ENCODE peak calls at places on chromosomes 4 and X, in five cellular contexts. One of them, this sample, is unnamed.

GRCh38 chr4:153634737-153635353 is 49.2 kb upstream of the TLR2 start:
- DNase-seq in H1: no peak
- DNase-seq in tibial nerve: no peak
- DNase-seq in suprapubic skin: no peak
- DNase-seq in sigmoid colon: no peak
- DNase-seq in this sample: no peak

GRCh38 chr4:84680956-84681355 is 98.0 kb downstream of the CDS1 start:
- DNase-seq in sigmoid colon: no peak
- DNase-seq in tibial nerve: no peak
- DNase-seq in suprapubic skin: no peak
- DNase-seq in H1: no peak
- DNase-seq in this sample: no peak

GRCh38 chrX:116239944-116240391 is 69.4 kb downstream of the AGTR2 start:
- DNase-seq in tibial nerve: no peak
- DNase-seq in sigmoid colon: no peak
- DNase-seq in suprapubic skin: no peak
- DNase-seq in H1: no peak
- DNase-seq in this sample: no peak

GRCh38 chrX:36898301-36898700 is 109.9 kb upstream of the FAM47C start:
- DNase-seq in suprapubic skin: no peak
- DNase-seq in tibial nerve: no peak
- DNase-seq in H1: no peak
- DNase-seq in sigmoid colon: no peak
- DNase-seq in this sample: no peak

GRCh38 chrX:50814701-50815476 is 895 bp upstream of the SHROOM4 start:
- DNase-seq in sigmoid colon: no peak
- DNase-seq in tibial nerve: no peak
- DNase-seq in suprapubic skin: no peak
- DNase-seq in H1: no peak
- DNase-seq in this sample: no peak

GRCh38 chr4:3404546-3404945 is 37.2 kb upstream of the HGFAC start:
- DNase-seq in suprapubic skin: no peak
- DNase-seq in sigmoid colon: peak
- DNase-seq in tibial nerve: no peak
- DNase-seq in H1: no peak
- DNase-seq in this sample: no peak

GRCh38 chr4:54091637-54092404 is 8.1 kb upstream of the GSX2 start:
- DNase-seq in tibial nerve: peak
- DNase-seq in sigmoid colon: peak
- DNase-seq in H1: no peak
- DNase-seq in suprapubic skin: peak
- DNase-seq in this sample: no peak

GRCh38 chrX:23228950-23229448 is 105.7 kb upstream of the PTCHD1 start:
- DNase-seq in H1: no peak
- DNase-seq in sigmoid colon: no peak
- DNase-seq in tibial nerve: no peak
- DNase-seq in suprapubic skin: no peak
- DNase-seq in this sample: no peak

GRCh38 chrX:85017721-85018120 is 14.0 kb downstream of the APOOL start:
- DNase-seq in sigmoid colon: no peak
- DNase-seq in tibial nerve: no peak
- DNase-seq in suprapubic skin: no peak
- DNase-seq in H1: no peak
- DNase-seq in this sample: no peak

GRCh38 chr4:44916406-44916805 is 190.1 kb upstream of the GNPDA2 start:
- DNase-seq in tibial nerve: no peak
- DNase-seq in sigmoid colon: no peak
- DNase-seq in suprapubic skin: no peak
- DNase-seq in H1: no peak
- DNase-seq in this sample: no peak

GRCh38 chr4:13306356-13306755 is 177.8 kb downstream of the RAB28 start:
- DNase-seq in tibial nerve: no peak
- DNase-seq in H1: no peak
- DNase-seq in sigmoid colon: no peak
- DNase-seq in suprapubic skin: no peak
- DNase-seq in this sample: no peak

GRCh38 chr4:137510866-137511265 is 21.4 kb downstream of the PCDH18 start:
- DNase-seq in H1: no peak
- DNase-seq in suprapubic skin: no peak
- DNase-seq in tibial nerve: no peak
- DNase-seq in sigmoid colon: no peak
- DNase-seq in this sample: no peak

GRCh38 chrX:104254442-104255115 is at the start of gene ESX1:
- DNase-seq in suprapubic skin: no peak
- DNase-seq in tibial nerve: no peak
- DNase-seq in sigmoid colon: no peak
- DNase-seq in H1: no peak
- DNase-seq in this sample: no peak

GRCh38 chrX:3504916-3505315 is 158.5 kb upstream of the MXRA5 start:
- DNase-seq in suprapubic skin: no peak
- DNase-seq in sigmoid colon: no peak
- DNase-seq in tibial nerve: no peak
- DNase-seq in H1: no peak
- DNase-seq in this sample: no peak

GRCh38 chr4:152398060-152398459 is 137.8 kb downstream of the FBXW7 start:
- DNase-seq in sigmoid colon: no peak
- DNase-seq in H1: no peak
- DNase-seq in suprapubic skin: no peak
- DNase-seq in tibial nerve: no peak
- DNase-seq in this sample: no peak

GRCh38 chrX:138191998-138192397 is 519.5 kb downstream of the FGF13 start:
- DNase-seq in tibial nerve: peak
- DNase-seq in sigmoid colon: no peak
- DNase-seq in H1: no peak
- DNase-seq in suprapubic skin: no peak
- DNase-seq in this sample: no peak

GRCh38 chr4:84492737-84493091 is 6.4 kb downstream of the NKX6-1 start:
- DNase-seq in suprapubic skin: no peak
- DNase-seq in sigmoid colon: no peak
- DNase-seq in H1: no peak
- DNase-seq in tibial nerve: no peak
- DNase-seq in this sample: no peak

GRCh38 chrX:41922125-41922521 is 1.2 kb downstream of the CASK start:
- DNase-seq in H1: no peak
- DNase-seq in sigmoid colon: no peak
- DNase-seq in suprapubic skin: no peak
- DNase-seq in tibial nerve: peak
- DNase-seq in this sample: no peak

GRCh38 chr4:152512483-152512882 is 23.4 kb downstream of the FBXW7 start:
- DNase-seq in H1: no peak
- DNase-seq in suprapubic skin: no peak
- DNase-seq in tibial nerve: no peak
- DNase-seq in sigmoid colon: no peak
- DNase-seq in this sample: no peak

GRCh38 chr4:179145746-179146530 is 1703.7 kb upstream of the AGA start:
- DNase-seq in suprapubic skin: no peak
- DNase-seq in tibial nerve: no peak
- DNase-seq in H1: no peak
- DNase-seq in sigmoid colon: no peak
- DNase-seq in this sample: no peak

GRCh38 chr4:7828011-7828720 is 111.5 kb downstream of the AFAP1 start:
- DNase-seq in H1: no peak
- DNase-seq in suprapubic skin: peak
- DNase-seq in sigmoid colon: peak
- DNase-seq in tibial nerve: peak
- DNase-seq in this sample: no peak

GRCh38 chrX:28649541-28649940 is 62.3 kb downstream of the IL1RAPL1 start:
- DNase-seq in sigmoid colon: no peak
- DNase-seq in suprapubic skin: no peak
- DNase-seq in H1: no peak
- DNase-seq in tibial nerve: no peak
- DNase-seq in this sample: no peak

GRCh38 chrX:85851418-85851817 is 195.9 kb downstream of the CHM start:
- DNase-seq in tibial nerve: no peak
- DNase-seq in H1: peak
- DNase-seq in sigmoid colon: no peak
- DNase-seq in suprapubic skin: no peak
- DNase-seq in this sample: no peak

GRCh38 chrX:123731987-123732678 is 719 bp downstream of the THOC2 start:
- DNase-seq in sigmoid colon: no peak
- DNase-seq in H1: no peak
- DNase-seq in tibial nerve: no peak
- DNase-seq in suprapubic skin: peak
- DNase-seq in this sample: no peak

GRCh38 chr4:97216031-97216430 is 927.2 kb downstream of the STPG2 start:
- DNase-seq in suprapubic skin: no peak
- DNase-seq in H1: no peak
- DNase-seq in tibial nerve: no peak
- DNase-seq in sigmoid colon: no peak
- DNase-seq in this sample: no peak

GRCh38 chr4:16123356-16124084 is 39.7 kb upstream of the PROM1 start:
- DNase-seq in sigmoid colon: no peak
- DNase-seq in suprapubic skin: no peak
- DNase-seq in tibial nerve: no peak
- DNase-seq in H1: no peak
- DNase-seq in this sample: no peak

GRCh38 chrX:139120760-139121159 is 409.2 kb upstream of the FGF13 start:
- DNase-seq in suprapubic skin: no peak
- DNase-seq in sigmoid colon: no peak
- DNase-seq in tibial nerve: no peak
- DNase-seq in H1: no peak
- DNase-seq in this sample: no peak

DNA sequence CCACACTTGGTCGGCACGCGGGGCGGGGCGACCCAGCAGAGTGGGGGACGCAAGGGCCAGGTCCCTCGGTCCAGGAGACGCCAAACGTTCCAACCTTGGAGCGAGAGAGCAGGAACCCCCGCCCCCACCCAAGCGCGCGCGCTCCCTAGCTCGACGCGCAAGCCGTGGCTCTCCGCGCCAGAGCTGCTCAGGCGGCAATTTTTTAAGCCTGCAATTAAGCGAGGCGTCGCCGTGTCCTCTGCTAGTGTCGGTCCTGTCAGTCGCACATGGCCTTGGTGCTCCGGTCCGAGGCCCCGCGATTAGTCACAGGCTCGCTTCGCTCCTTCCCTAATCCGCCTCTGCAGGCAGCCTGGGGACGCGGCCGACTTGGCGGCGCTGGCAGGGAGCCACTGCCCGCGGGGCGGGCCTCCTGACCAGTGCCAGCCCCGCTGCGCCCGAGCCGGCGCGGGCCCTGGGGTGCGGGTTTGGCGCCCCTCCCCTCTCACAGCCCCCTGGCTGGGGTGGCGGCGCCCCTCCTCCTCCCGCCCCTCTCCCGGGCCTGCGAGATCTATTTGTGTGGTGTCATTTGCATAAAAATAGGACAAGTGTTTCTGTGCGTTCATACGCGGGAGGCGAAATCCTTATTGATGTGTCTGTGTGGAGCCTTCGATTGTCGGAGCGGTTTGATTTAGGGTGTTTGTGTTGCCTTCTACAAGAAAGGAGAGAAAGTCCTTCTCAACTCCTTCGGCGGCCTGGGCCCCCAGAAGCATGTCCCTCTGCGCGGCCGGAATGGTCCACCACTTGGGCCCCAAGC is 9.7 kb upstream of the BCOR start:
- DNase-seq in sigmoid colon: peak
- DNase-seq in tibial nerve: no peak
- DNase-seq in H1: no peak
- DNase-seq in suprapubic skin: no peak
- DNase-seq in this sample: no peak
- TF ChIP-seq EP300 in sigmoid colon: no peak
- TF ChIP-seq EP300 in tibial nerve: no peak
- TF ChIP-seq EP300 in H1: no peak
- TF ChIP-seq EP300 in suprapubic skin: no peak
- TF ChIP-seq EP300 in this sample: no peak

DNA sequence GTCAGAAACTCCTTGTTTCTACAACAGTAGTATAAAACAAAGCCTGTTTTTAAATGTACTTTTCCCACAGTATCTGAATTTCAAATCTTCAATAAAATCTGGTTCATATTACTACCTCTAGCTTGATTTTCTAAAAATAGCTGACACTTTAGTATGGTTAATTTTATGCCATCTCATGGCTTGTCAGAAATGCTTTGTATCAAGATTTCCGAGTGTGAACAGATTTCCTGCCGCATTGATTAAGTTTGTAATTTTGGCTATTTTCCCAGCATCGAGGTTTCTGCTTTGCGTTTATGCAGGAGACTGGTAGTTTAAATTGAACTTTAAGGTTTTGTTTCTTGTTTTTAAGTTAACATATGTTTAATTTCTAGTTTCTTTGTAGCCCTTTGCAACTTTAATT is 44.2 kb downstream of the CLCN3 start:
- DNase-seq in tibial nerve: no peak
- DNase-seq in suprapubic skin: no peak
- DNase-seq in sigmoid colon: no peak
- DNase-seq in H1: no peak
- DNase-seq in this sample: no peak
- TF ChIP-seq EP300 in tibial nerve: no peak
- TF ChIP-seq EP300 in suprapubic skin: no peak
- TF ChIP-seq EP300 in sigmoid colon: no peak
- TF ChIP-seq EP300 in H1: no peak
- TF ChIP-seq EP300 in this sample: no peak

GRCh38 chrX:112849010-112849409 is 8.4 kb upstream of the AMOT start:
- DNase-seq in sigmoid colon: no peak
- DNase-seq in tibial nerve: no peak
- DNase-seq in H1: no peak
- DNase-seq in suprapubic skin: no peak
- DNase-seq in this sample: no peak

GRCh38 chrX:112846787-112847186 is 6.2 kb upstream of the AMOT start:
- DNase-seq in tibial nerve: no peak
- DNase-seq in sigmoid colon: no peak
- DNase-seq in H1: no peak
- DNase-seq in suprapubic skin: no peak
- DNase-seq in this sample: no peak

GRCh38 chrX:112851806-112852205 is 11.2 kb upstream of the AMOT start:
- DNase-seq in sigmoid colon: no peak
- DNase-seq in tibial nerve: peak
- DNase-seq in H1: no peak
- DNase-seq in suprapubic skin: no peak
- DNase-seq in this sample: no peak

GRCh38 chrX:112852850-112853249 is 12.2 kb upstream of the AMOT start:
- DNase-seq in tibial nerve: no peak
- DNase-seq in sigmoid colon: no peak
- DNase-seq in suprapubic skin: no peak
- DNase-seq in H1: no peak
- DNase-seq in this sample: no peak

DNA sequence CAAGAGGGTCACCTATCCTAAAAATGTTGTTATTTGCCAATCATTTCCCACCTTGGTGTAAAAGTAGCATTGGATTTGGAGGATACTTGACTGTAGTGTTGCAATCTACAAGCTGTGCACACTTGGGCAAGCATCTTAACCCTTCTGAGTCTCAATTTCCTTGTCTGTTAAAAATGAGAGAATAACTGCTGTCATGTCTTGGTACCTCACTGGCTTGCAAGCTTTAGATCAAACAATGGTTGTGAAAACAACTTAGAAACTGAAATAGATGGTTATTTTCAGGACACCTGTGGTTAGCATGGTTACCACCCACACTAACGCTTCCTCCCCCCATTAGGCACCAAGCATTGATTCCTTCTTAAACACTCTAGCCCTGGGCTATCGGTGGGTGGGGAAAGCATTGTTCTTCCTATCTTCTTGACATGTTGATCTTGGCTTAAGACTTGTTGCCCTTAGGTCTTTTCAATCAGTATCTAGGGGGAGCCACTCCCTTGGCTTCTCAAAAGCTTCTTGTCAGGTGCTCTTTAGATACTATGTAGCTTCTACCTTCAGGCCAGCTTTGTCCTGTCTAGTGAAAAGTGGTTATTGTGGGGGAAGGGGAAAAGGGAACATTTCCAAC is 10.6 kb upstream of the AMOT start:
- DNase-seq in suprapubic skin: no peak
- DNase-seq in H1: no peak
- DNase-seq in sigmoid colon: no peak
- DNase-seq in tibial nerve: no peak
- DNase-seq in this sample: no peak
- TF ChIP-seq EP300 in suprapubic skin: no peak
- TF ChIP-seq EP300 in H1: no peak
- TF ChIP-seq EP300 in sigmoid colon: no peak
- TF ChIP-seq EP300 in tibial nerve: no peak
- TF ChIP-seq EP300 in this sample: no peak

GRCh38 chrX:107676559-107677378 is 48.5 kb downstream of the PRPS1 start:
- DNase-seq in suprapubic skin: peak
- DNase-seq in sigmoid colon: peak
- DNase-seq in H1: no peak
- DNase-seq in tibial nerve: peak
- DNase-seq in this sample: peak
- TF ChIP-seq EP300 in suprapubic skin: peak
- TF ChIP-seq EP300 in sigmoid colon: peak
- TF ChIP-seq EP300 in H1: no peak
- TF ChIP-seq EP300 in tibial nerve: peak
- TF ChIP-seq EP300 in this sample: peak